ENCODE peak calls at places on chromosomes 5 and 9, in seven cellular contexts. One of them, this sample, is unnamed.

GRCh38 chr5:56669534-56670483 is 145.5 kb upstream of the MAP3K1 start:
- DNase-seq in HCT116: no peak
- DNase-seq in SK-N-SH: no peak
- DNase-seq in HepG2: peak; percentile 48
- DNase-seq in T47D: no peak
- DNase-seq in K562: no peak
- DNase-seq in GM12878: peak; percentile 98
- DNase-seq in this sample: peak; percentile 47

GRCh38 chr5:64147849-64148441 is 17.7 kb upstream of the RNF180 start:
- DNase-seq in HCT116: peak; percentile 8
- DNase-seq in SK-N-SH: peak; percentile 47
- DNase-seq in HepG2: peak; percentile 7
- DNase-seq in T47D: peak; percentile 61
- DNase-seq in K562: peak; percentile 14
- DNase-seq in GM12878: no peak
- DNase-seq in this sample: peak; percentile 74

GRCh38 chr5:125002727-125003598 is 256.5 kb upstream of the ZNF608 start:
- DNase-seq in HCT116: no peak
- DNase-seq in SK-N-SH: no peak
- DNase-seq in HepG2: no peak
- DNase-seq in T47D: no peak
- DNase-seq in K562: no peak
- DNase-seq in GM12878: peak; percentile 55
- DNase-seq in this sample: no peak

GRCh38 chr9:6024035-6024554 is 8.7 kb upstream of the RANBP6 start:
- DNase-seq in HCT116: peak; percentile 66
- DNase-seq in SK-N-SH: peak; percentile 28
- DNase-seq in HepG2: peak; percentile 35
- DNase-seq in T47D: no peak
- DNase-seq in K562: peak; percentile 14
- DNase-seq in GM12878: no peak
- DNase-seq in this sample: peak; percentile 50

GRCh38 chr9:78533500-78533899 is 236.6 kb downstream of the PSAT1 start:
- DNase-seq in HCT116: no peak
- DNase-seq in SK-N-SH: no peak
- DNase-seq in HepG2: no peak
- DNase-seq in T47D: no peak
- DNase-seq in K562: no peak
- DNase-seq in GM12878: no peak
- DNase-seq in this sample: no peak

GRCh38 chr5:1415626-1416360 is 29.4 kb downstream of the SLC6A3 start:
- DNase-seq in HCT116: no peak
- DNase-seq in SK-N-SH: no peak
- DNase-seq in HepG2: no peak
- DNase-seq in T47D: no peak
- DNase-seq in K562: no peak
- DNase-seq in GM12878: no peak
- DNase-seq in this sample: no peak

GRCh38 chr5:121489972-121490371 is 361.7 kb upstream of the FTMT start:
- DNase-seq in HCT116: no peak
- DNase-seq in SK-N-SH: no peak
- DNase-seq in HepG2: no peak
- DNase-seq in T47D: no peak
- DNase-seq in K562: no peak
- DNase-seq in GM12878: no peak
- DNase-seq in this sample: no peak

GRCh38 chr9:99845063-99845462 is 23.4 kb downstream of the NR4A3 start:
- DNase-seq in HCT116: no peak
- DNase-seq in SK-N-SH: no peak
- DNase-seq in HepG2: no peak
- DNase-seq in T47D: no peak
- DNase-seq in K562: no peak
- DNase-seq in GM12878: no peak
- DNase-seq in this sample: no peak

GRCh38 chr5:2751592-2752021 is at the start of gene IRX2:
- DNase-seq in HCT116: no peak
- DNase-seq in SK-N-SH: no peak
- DNase-seq in HepG2: no peak
- DNase-seq in T47D: peak; percentile 89
- DNase-seq in K562: no peak
- DNase-seq in GM12878: no peak
- DNase-seq in this sample: peak; percentile 90

GRCh38 chr5:28602429-28602828 is 1564.0 kb upstream of the CDH9 start:
- DNase-seq in HCT116: no peak
- DNase-seq in SK-N-SH: no peak
- DNase-seq in HepG2: no peak
- DNase-seq in T47D: no peak
- DNase-seq in K562: no peak
- DNase-seq in GM12878: no peak
- DNase-seq in this sample: no peak

DNA sequence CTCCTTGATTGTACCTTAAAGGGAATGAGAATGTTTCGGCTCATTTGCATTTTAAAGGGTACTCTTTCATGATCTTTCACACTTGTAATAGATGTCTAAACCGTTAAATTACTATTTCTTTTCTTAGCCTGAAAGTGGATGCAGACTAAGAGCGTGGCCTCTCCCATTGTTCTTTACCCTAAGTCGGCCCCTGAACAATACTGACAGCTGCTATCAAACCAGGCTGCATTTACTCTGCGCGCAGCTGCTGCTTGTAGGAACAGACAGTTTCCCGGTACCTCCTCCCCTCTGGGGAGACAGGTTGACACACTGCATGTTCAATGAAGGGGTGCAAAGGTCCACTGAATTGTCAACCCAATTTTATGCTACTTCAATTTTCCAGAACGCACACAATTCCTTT is 39.9 kb downstream of the TLE1 start:
- DNase-seq in HCT116: no peak
- DNase-seq in SK-N-SH: no peak
- DNase-seq in HepG2: no peak
- DNase-seq in T47D: no peak
- DNase-seq in K562: no peak
- DNase-seq in GM12878: no peak
- DNase-seq in this sample: no peak
- TF ChIP-seq JUND in HCT116: no peak
- TF ChIP-seq JUND in SK-N-SH: no peak
- TF ChIP-seq JUND in HepG2: no peak
- TF ChIP-seq JUND in T47D: no peak
- TF ChIP-seq JUND in K562: no peak
- TF ChIP-seq JUND in GM12878: no peak
- TF ChIP-seq JUND in this sample: no peak

DNA sequence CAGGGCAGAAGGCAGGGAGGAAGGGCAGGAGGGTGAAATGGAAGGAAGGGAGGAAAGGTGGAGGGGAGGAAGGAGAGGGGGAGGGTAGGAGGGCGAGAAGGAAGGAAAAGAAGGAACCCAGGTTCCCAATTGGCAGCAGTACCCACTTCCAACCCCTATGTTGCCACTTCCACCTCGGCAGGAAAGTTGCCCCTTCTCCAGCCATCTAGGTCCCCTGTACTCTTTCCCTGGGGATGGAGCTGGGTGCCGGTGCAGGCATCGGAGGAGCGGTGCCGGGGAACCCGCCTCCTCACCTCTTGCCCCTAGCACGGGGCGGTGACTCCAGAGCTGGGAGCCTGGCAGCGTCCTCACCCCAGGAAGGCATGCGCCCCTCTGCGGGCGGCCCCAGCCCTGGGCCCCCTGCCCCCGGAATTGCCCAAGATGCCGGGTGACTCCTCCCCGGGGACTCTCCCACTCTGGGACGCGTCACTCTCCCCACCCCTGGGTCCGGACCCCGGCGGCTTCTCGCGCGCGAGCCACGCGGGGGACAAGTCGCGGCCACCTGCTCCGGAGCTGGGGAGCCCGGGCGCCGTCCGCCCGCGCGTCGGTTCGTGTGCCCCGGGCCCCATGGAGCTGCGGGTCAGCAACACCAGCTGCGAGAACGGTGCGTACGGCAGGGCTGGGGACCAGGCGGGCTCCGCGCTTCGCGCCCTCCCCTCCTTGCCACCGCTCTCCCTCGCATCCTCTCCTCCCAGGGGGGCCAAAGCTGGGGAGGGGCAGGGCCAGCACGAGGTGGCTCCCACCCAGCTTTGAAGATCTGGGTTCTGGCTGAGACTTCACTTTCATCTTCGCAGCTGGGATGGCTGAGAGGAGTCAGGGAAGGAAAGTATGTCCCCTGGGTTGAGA is at the start of gene NIPAL4:
- DNase-seq in HCT116: no peak
- DNase-seq in SK-N-SH: peak; percentile 77
- DNase-seq in HepG2: no peak
- DNase-seq in T47D: peak; percentile 38
- DNase-seq in K562: no peak
- DNase-seq in GM12878: no peak
- DNase-seq in this sample: no peak
- TF ChIP-seq JUND in HCT116: no peak
- TF ChIP-seq JUND in SK-N-SH: no peak
- TF ChIP-seq JUND in HepG2: no peak
- TF ChIP-seq JUND in T47D: no peak
- TF ChIP-seq JUND in K562: no peak
- TF ChIP-seq JUND in GM12878: no peak
- TF ChIP-seq JUND in this sample: no peak

GRCh38 chr5:173715607-173716006 is 99.2 kb upstream of the BOD1 start:
- DNase-seq in HCT116: no peak
- DNase-seq in SK-N-SH: no peak
- DNase-seq in HepG2: no peak
- DNase-seq in T47D: no peak
- DNase-seq in K562: no peak
- DNase-seq in GM12878: no peak
- DNase-seq in this sample: no peak
- TF ChIP-seq JUND in HCT116: no peak
- TF ChIP-seq JUND in SK-N-SH: no peak
- TF ChIP-seq JUND in HepG2: no peak
- TF ChIP-seq JUND in T47D: no peak
- TF ChIP-seq JUND in K562: no peak
- TF ChIP-seq JUND in GM12878: no peak
- TF ChIP-seq JUND in this sample: no peak

GRCh38 chr5:94276056-94276455 is 342.3 kb downstream of the KIAA0825 start:
- DNase-seq in HCT116: no peak
- DNase-seq in SK-N-SH: no peak
- DNase-seq in HepG2: no peak
- DNase-seq in T47D: no peak
- DNase-seq in K562: no peak
- DNase-seq in GM12878: no peak
- DNase-seq in this sample: no peak

GRCh38 chr5:94276751-94277150 is 341.7 kb downstream of the KIAA0825 start:
- DNase-seq in HCT116: no peak
- DNase-seq in SK-N-SH: no peak
- DNase-seq in HepG2: no peak
- DNase-seq in T47D: no peak
- DNase-seq in K562: no peak
- DNase-seq in GM12878: no peak
- DNase-seq in this sample: no peak

GRCh38 chr5:94274684-94275083 is 343.7 kb downstream of the KIAA0825 start:
- DNase-seq in HCT116: no peak
- DNase-seq in SK-N-SH: no peak
- DNase-seq in HepG2: no peak
- DNase-seq in T47D: no peak
- DNase-seq in K562: no peak
- DNase-seq in GM12878: no peak
- DNase-seq in this sample: no peak
- TF ChIP-seq JUND in HCT116: no peak
- TF ChIP-seq JUND in SK-N-SH: no peak
- TF ChIP-seq JUND in HepG2: no peak
- TF ChIP-seq JUND in T47D: no peak
- TF ChIP-seq JUND in K562: no peak
- TF ChIP-seq JUND in GM12878: no peak
- TF ChIP-seq JUND in this sample: no peak

GRCh38 chr9:134869554-134870310 is 10.9 kb upstream of the FCN2 start:
- DNase-seq in HCT116: no peak
- DNase-seq in SK-N-SH: no peak
- DNase-seq in HepG2: no peak
- DNase-seq in T47D: no peak
- DNase-seq in K562: no peak
- DNase-seq in GM12878: no peak
- DNase-seq in this sample: no peak
- TF ChIP-seq JUND in HCT116: no peak
- TF ChIP-seq JUND in SK-N-SH: no peak
- TF ChIP-seq JUND in HepG2: no peak
- TF ChIP-seq JUND in T47D: no peak
- TF ChIP-seq JUND in K562: no peak
- TF ChIP-seq JUND in GM12878: no peak
- TF ChIP-seq JUND in this sample: no peak

GRCh38 chr9:75167281-75167680 is 79.0 kb downstream of the OSTF1 start:
- DNase-seq in HCT116: no peak
- DNase-seq in SK-N-SH: no peak
- DNase-seq in HepG2: no peak
- DNase-seq in T47D: no peak
- DNase-seq in K562: no peak
- DNase-seq in GM12878: no peak
- DNase-seq in this sample: no peak

GRCh38 chr9:75164573-75164972 is 76.3 kb downstream of the OSTF1 start:
- DNase-seq in HCT116: no peak
- DNase-seq in SK-N-SH: no peak
- DNase-seq in HepG2: no peak
- DNase-seq in T47D: no peak
- DNase-seq in K562: no peak
- DNase-seq in GM12878: no peak
- DNase-seq in this sample: no peak

GRCh38 chr9:75168270-75169185 is 80.2 kb downstream of the OSTF1 start:
- DNase-seq in HCT116: no peak
- DNase-seq in SK-N-SH: no peak
- DNase-seq in HepG2: no peak
- DNase-seq in T47D: no peak
- DNase-seq in K562: no peak
- DNase-seq in GM12878: no peak
- DNase-seq in this sample: no peak

GRCh38 chr9:75170898-75171360 is 82.6 kb downstream of the OSTF1 start:
- DNase-seq in HCT116: no peak
- DNase-seq in SK-N-SH: no peak
- DNase-seq in HepG2: no peak
- DNase-seq in T47D: no peak
- DNase-seq in K562: no peak
- DNase-seq in GM12878: no peak
- DNase-seq in this sample: no peak

DNA sequence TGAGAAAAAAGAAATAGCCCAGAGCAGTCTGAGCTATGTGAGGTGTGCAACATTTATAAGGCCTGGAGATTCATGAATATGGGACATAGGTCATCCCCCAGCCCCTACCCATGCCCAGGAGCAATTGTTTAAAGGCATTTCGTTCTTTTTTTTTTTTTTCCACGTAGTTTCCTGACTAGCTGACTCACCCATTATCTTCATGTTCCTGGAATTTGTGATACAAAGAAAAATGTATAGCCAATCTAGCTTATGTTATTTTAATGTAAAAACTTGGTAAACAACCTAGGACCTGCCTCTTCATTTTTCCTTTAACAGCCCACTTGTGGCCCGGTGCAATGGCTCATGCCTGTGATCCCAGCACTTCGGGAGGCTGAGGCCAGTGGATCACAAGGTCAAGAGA is 81.3 kb downstream of the OSTF1 start:
- DNase-seq in HCT116: no peak
- DNase-seq in SK-N-SH: no peak
- DNase-seq in HepG2: no peak
- DNase-seq in T47D: no peak
- DNase-seq in K562: no peak
- DNase-seq in GM12878: no peak
- DNase-seq in this sample: no peak
- TF ChIP-seq JUND in HCT116: no peak
- TF ChIP-seq JUND in SK-N-SH: no peak
- TF ChIP-seq JUND in HepG2: no peak
- TF ChIP-seq JUND in T47D: no peak
- TF ChIP-seq JUND in K562: peak; percentile 24
- TF ChIP-seq JUND in GM12878: no peak
- TF ChIP-seq JUND in this sample: no peak

This sample was measured in H1.